ENCODE peak calls at places on chromosomes 16 and 17, in six cellular contexts. One of them, this sample, is unnamed.

GRCh38 chr16:72850863-72851262 is 197.1 kb downstream of the ZFHX3 start:
- DNase-seq in ureter: no peak
- DNase-seq in amniotic epithelial cell: no peak
- DNase-seq in SHP77: no peak
- DNase-seq in hypothalamus: no peak
- DNase-seq in testis: no peak
- DNase-seq in this sample: no peak

GRCh38 chr17:77394540-77395295 is 253.9 kb downstream of the SEC14L1 start:
- DNase-seq in ureter: no peak
- DNase-seq in amniotic epithelial cell: no peak
- DNase-seq in SHP77: no peak
- DNase-seq in hypothalamus: no peak
- DNase-seq in testis: peak
- DNase-seq in this sample: no peak

GRCh38 chr17:27502526-27503324 is 46.5 kb downstream of the KSR1 start:
- DNase-seq in ureter: no peak
- DNase-seq in amniotic epithelial cell: peak
- DNase-seq in SHP77: no peak
- DNase-seq in hypothalamus: no peak
- DNase-seq in testis: peak
- DNase-seq in this sample: no peak

GRCh38 chr16:58658796-58659211 is 25.8 kb downstream of the SLC38A7 start:
- DNase-seq in ureter: no peak
- DNase-seq in amniotic epithelial cell: peak
- DNase-seq in SHP77: no peak
- DNase-seq in hypothalamus: no peak
- DNase-seq in testis: no peak
- DNase-seq in this sample: no peak

GRCh38 chr17:66655861-66656260 is 179.1 kb upstream of the CACNG5 start:
- DNase-seq in ureter: no peak
- DNase-seq in amniotic epithelial cell: peak
- DNase-seq in SHP77: no peak
- DNase-seq in hypothalamus: no peak
- DNase-seq in testis: no peak
- DNase-seq in this sample: no peak

GRCh38 chr16:80623376-80623775 is 82.6 kb downstream of the DYNLRB2 start:
- DNase-seq in ureter: peak
- DNase-seq in amniotic epithelial cell: no peak
- DNase-seq in SHP77: no peak
- DNase-seq in hypothalamus: no peak
- DNase-seq in testis: no peak
- DNase-seq in this sample: no peak

GRCh38 chr17:63356275-63356905 is 89.7 kb downstream of the CYB561 start:
- DNase-seq in ureter: no peak
- DNase-seq in amniotic epithelial cell: peak
- DNase-seq in SHP77: no peak
- DNase-seq in hypothalamus: no peak
- DNase-seq in testis: peak
- DNase-seq in this sample: no peak

GRCh38 chr16:67386861-67387455 is 6.3 kb downstream of the TPPP3 start:
- DNase-seq in ureter: no peak
- DNase-seq in amniotic epithelial cell: no peak
- DNase-seq in SHP77: no peak
- DNase-seq in hypothalamus: no peak
- DNase-seq in testis: no peak
- DNase-seq in this sample: no peak

GRCh38 chr16:74742051-74742481 is 32.6 kb downstream of the FA2H start:
- DNase-seq in ureter: no peak
- DNase-seq in amniotic epithelial cell: peak
- DNase-seq in SHP77: no peak
- DNase-seq in hypothalamus: no peak
- DNase-seq in testis: no peak
- DNase-seq in this sample: no peak

GRCh38 chr16:67632415-67633172 is 12.3 kb upstream of the CARMIL2 start:
- DNase-seq in ureter: no peak
- DNase-seq in amniotic epithelial cell: peak
- DNase-seq in SHP77: no peak
- DNase-seq in hypothalamus: no peak
- DNase-seq in testis: no peak
- DNase-seq in this sample: no peak

GRCh38 chr16:57283214-57283955 is 1.1 kb downstream of the PLLP start:
- DNase-seq in ureter: peak
- DNase-seq in amniotic epithelial cell: no peak
- DNase-seq in SHP77: no peak
- DNase-seq in hypothalamus: no peak
- DNase-seq in testis: no peak
- DNase-seq in this sample: no peak

GRCh38 chr17:79931517-79932309 is 92.5 kb upstream of the CBX4 start:
- DNase-seq in ureter: no peak
- DNase-seq in amniotic epithelial cell: peak
- DNase-seq in SHP77: no peak
- DNase-seq in hypothalamus: no peak
- DNase-seq in testis: no peak
- DNase-seq in this sample: peak

GRCh38 chr16:88743693-88744519 is 37.6 kb downstream of the CTU2 start:
- DNase-seq in ureter: peak
- DNase-seq in amniotic epithelial cell: peak
- DNase-seq in SHP77: peak
- DNase-seq in hypothalamus: peak
- DNase-seq in testis: peak
- DNase-seq in this sample: peak

GRCh38 chr16:35214840-35215239 is 1755.4 kb downstream of the TP53TG3F start:
- DNase-seq in ureter: no peak
- DNase-seq in amniotic epithelial cell: no peak
- DNase-seq in SHP77: no peak
- DNase-seq in hypothalamus: no peak
- DNase-seq in testis: no peak
- DNase-seq in this sample: no peak

GRCh38 chr16:23957287-23957686 is 121.5 kb downstream of the PRKCB start:
- DNase-seq in ureter: peak
- DNase-seq in amniotic epithelial cell: no peak
- DNase-seq in SHP77: no peak
- DNase-seq in hypothalamus: no peak
- DNase-seq in testis: no peak
- DNase-seq in this sample: no peak

GRCh38 chr17:69047368-69048263 is 13.1 kb downstream of the ABCA9 start:
- DNase-seq in ureter: peak
- DNase-seq in amniotic epithelial cell: peak
- DNase-seq in SHP77: no peak
- DNase-seq in hypothalamus: no peak
- DNase-seq in testis: peak
- DNase-seq in this sample: no peak

GRCh38 chr16:17360810-17361209 is 110.0 kb downstream of the XYLT1 start:
- DNase-seq in ureter: no peak
- DNase-seq in amniotic epithelial cell: no peak
- DNase-seq in SHP77: no peak
- DNase-seq in hypothalamus: no peak
- DNase-seq in testis: no peak
- DNase-seq in this sample: peak

GRCh38 chr17:60398227-60398959 is 6.5 kb upstream of the USP32 start:
- DNase-seq in ureter: no peak
- DNase-seq in amniotic epithelial cell: no peak
- DNase-seq in SHP77: no peak
- DNase-seq in hypothalamus: no peak
- DNase-seq in testis: no peak
- DNase-seq in this sample: peak

GRCh38 chr17:39261286-39261685 is 35.5 kb upstream of the STAC2 start:
- DNase-seq in ureter: peak
- DNase-seq in amniotic epithelial cell: no peak
- DNase-seq in SHP77: peak
- DNase-seq in hypothalamus: no peak
- DNase-seq in testis: peak
- DNase-seq in this sample: no peak

GRCh38 chr17:47131761-47132160 is 57.3 kb downstream of the CDC27 start:
- DNase-seq in ureter: no peak
- DNase-seq in amniotic epithelial cell: peak
- DNase-seq in SHP77: no peak
- DNase-seq in hypothalamus: no peak
- DNase-seq in testis: no peak
- DNase-seq in this sample: no peak

GRCh38 chr17:3892095-3892998 is 506 bp downstream of the CAMKK1 start:
- DNase-seq in ureter: peak
- DNase-seq in amniotic epithelial cell: peak
- DNase-seq in SHP77: peak
- DNase-seq in hypothalamus: peak
- DNase-seq in testis: peak
- DNase-seq in this sample: peak

GRCh38 chr17:72404872-72405271 is 284.1 kb downstream of the SOX9 start:
- DNase-seq in ureter: no peak
- DNase-seq in amniotic epithelial cell: peak
- DNase-seq in SHP77: no peak
- DNase-seq in hypothalamus: no peak
- DNase-seq in testis: no peak
- DNase-seq in this sample: no peak

GRCh38 chr17:1713878-1714487 is 3.8 kb upstream of the TLCD2 start:
- DNase-seq in ureter: no peak
- DNase-seq in amniotic epithelial cell: peak
- DNase-seq in SHP77: peak
- DNase-seq in hypothalamus: no peak
- DNase-seq in testis: no peak
- DNase-seq in this sample: no peak

GRCh38 chr17:80512233-80512632 is 32.4 kb upstream of the RPTOR start:
- DNase-seq in ureter: no peak
- DNase-seq in amniotic epithelial cell: peak
- DNase-seq in SHP77: no peak
- DNase-seq in hypothalamus: no peak
- DNase-seq in testis: no peak
- DNase-seq in this sample: no peak

GRCh38 chr16:17080105-17080504 is 390.7 kb downstream of the XYLT1 start:
- DNase-seq in ureter: no peak
- DNase-seq in amniotic epithelial cell: no peak
- DNase-seq in SHP77: no peak
- DNase-seq in hypothalamus: no peak
- DNase-seq in testis: no peak
- DNase-seq in this sample: no peak

GRCh38 chr17:73224663-73225305 is 31.9 kb downstream of the COG1 start:
- DNase-seq in ureter: no peak
- DNase-seq in amniotic epithelial cell: no peak
- DNase-seq in SHP77: no peak
- DNase-seq in hypothalamus: no peak
- DNase-seq in testis: no peak
- DNase-seq in this sample: no peak

GRCh38 chr17:17959520-17960361 is 12.5 kb downstream of the TOM1L2 start:
- DNase-seq in ureter: no peak
- DNase-seq in amniotic epithelial cell: peak
- DNase-seq in SHP77: no peak
- DNase-seq in hypothalamus: no peak
- DNase-seq in testis: no peak
- DNase-seq in this sample: no peak

GRCh38 chr16:7227193-7227825 is 105.3 kb upstream of the RBFOX1 start:
- DNase-seq in ureter: no peak
- DNase-seq in amniotic epithelial cell: no peak
- DNase-seq in SHP77: no peak
- DNase-seq in hypothalamus: no peak
- DNase-seq in testis: no peak
- DNase-seq in this sample: no peak

GRCh38 chr17:49646391-49647255 is 31.3 kb downstream of the SPOP start:
- DNase-seq in ureter: no peak
- DNase-seq in amniotic epithelial cell: peak
- DNase-seq in SHP77: no peak
- DNase-seq in hypothalamus: no peak
- DNase-seq in testis: no peak
- DNase-seq in this sample: peak

GRCh38 chr16:61814716-61815347 is 221.4 kb downstream of the CDH8 start:
- DNase-seq in ureter: no peak
- DNase-seq in amniotic epithelial cell: no peak
- DNase-seq in SHP77: no peak
- DNase-seq in hypothalamus: no peak
- DNase-seq in testis: no peak
- DNase-seq in this sample: no peak

GRCh38 chr16:77613115-77613514 is 109.2 kb upstream of the NUDT7 start:
- DNase-seq in ureter: no peak
- DNase-seq in amniotic epithelial cell: no peak
- DNase-seq in SHP77: no peak
- DNase-seq in hypothalamus: no peak
- DNase-seq in testis: no peak
- DNase-seq in this sample: no peak

This sample was measured in stimulated activated naive B cell treated with anti-CD40 and anti-IgM and Interleukin-4, amounts not matched to agents 10 μg/mL and 1 μg/mL and 100 μg/mL, for 72 hours.